ENCODE peak calls at places on chromosomes 16 and 17, in nine cellular contexts. One of them, this sample, is unnamed.

GRCh38 chr16:48101069-48101674 is 54.6 kb downstream of the ABCC12 start:
- DNase-seq in psoas muscle: no peak
- DNase-seq in left ventricle myocardium inferior: no peak
- DNase-seq in colonic mucosa: no peak
- DNase-seq in thoracic aorta: no peak
- DNase-seq in ovary: no peak
- DNase-seq in IMR-90: no peak
- DNase-seq in body of pancreas: peak; percentile 63
- DNase-seq in heart left ventricle: no peak
- DNase-seq in this sample: no peak

GRCh38 chr16:80807916-80808315 is 3.5 kb upstream of the CDYL2 start:
- DNase-seq in psoas muscle: no peak
- DNase-seq in thoracic aorta: no peak
- DNase-seq in colonic mucosa: no peak
- DNase-seq in IMR-90: no peak
- DNase-seq in left ventricle myocardium inferior: no peak
- DNase-seq in ovary: no peak
- DNase-seq in heart left ventricle: no peak
- DNase-seq in body of pancreas: no peak
- DNase-seq in this sample: no peak

GRCh38 chr17:68346448-68346847 is 55.2 kb downstream of the ARSG start:
- DNase-seq in psoas muscle: no peak
- DNase-seq in thoracic aorta: no peak
- DNase-seq in ovary: no peak
- DNase-seq in left ventricle myocardium inferior: peak; percentile 21
- DNase-seq in body of pancreas: no peak
- DNase-seq in IMR-90: no peak
- DNase-seq in heart left ventricle: peak; percentile 47
- DNase-seq in colonic mucosa: peak; percentile 28
- DNase-seq in this sample: no peak

GRCh38 chr17:32927724-32928526 is at the start of gene TMEM98:
- DNase-seq in ovary: peak; percentile 70
- DNase-seq in heart left ventricle: no peak
- DNase-seq in thoracic aorta: no peak
- DNase-seq in IMR-90: peak; percentile 12
- DNase-seq in psoas muscle: peak; percentile 37
- DNase-seq in body of pancreas: peak; percentile 60
- DNase-seq in colonic mucosa: peak; percentile 52
- DNase-seq in left ventricle myocardium inferior: peak; percentile 20
- DNase-seq in this sample: no peak

GRCh38 chr17:47685556-47686275 is 8.2 kb upstream of the TBKBP1 start:
- DNase-seq in psoas muscle: no peak
- DNase-seq in thoracic aorta: no peak
- DNase-seq in left ventricle myocardium inferior: no peak
- DNase-seq in colonic mucosa: no peak
- DNase-seq in ovary: no peak
- DNase-seq in body of pancreas: no peak
- DNase-seq in IMR-90: peak; percentile 36
- DNase-seq in heart left ventricle: no peak
- DNase-seq in this sample: no peak

GRCh38 chr16:86566601-86566965 is at the start of gene FOXC2:
- DNase-seq in thoracic aorta: peak; percentile 85
- DNase-seq in IMR-90: peak; percentile 94
- DNase-seq in body of pancreas: peak; percentile 63
- DNase-seq in heart left ventricle: peak; percentile 88
- DNase-seq in psoas muscle: peak; percentile 82
- DNase-seq in ovary: peak; percentile 59
- DNase-seq in left ventricle myocardium inferior: peak; percentile 92
- DNase-seq in colonic mucosa: peak; percentile 70
- DNase-seq in this sample: peak; percentile 95

GRCh38 chr17:48392836-48393235 is 37.2 kb downstream of the SKAP1 start:
- DNase-seq in IMR-90: no peak
- DNase-seq in thoracic aorta: no peak
- DNase-seq in heart left ventricle: no peak
- DNase-seq in left ventricle myocardium inferior: no peak
- DNase-seq in ovary: no peak
- DNase-seq in colonic mucosa: no peak
- DNase-seq in psoas muscle: no peak
- DNase-seq in body of pancreas: no peak
- DNase-seq in this sample: no peak

GRCh38 chr16:70778901-70779309 is 22.1 kb downstream of the VAC14 start:
- DNase-seq in thoracic aorta: no peak
- DNase-seq in IMR-90: peak; percentile 92
- DNase-seq in colonic mucosa: peak; percentile 48
- DNase-seq in left ventricle myocardium inferior: peak; percentile 49
- DNase-seq in body of pancreas: peak; percentile 34
- DNase-seq in psoas muscle: peak; percentile 63
- DNase-seq in heart left ventricle: peak; percentile 32
- DNase-seq in ovary: peak; percentile 83
- DNase-seq in this sample: peak; percentile 83

GRCh38 chr16:74034862-74035261 is 261.8 kb upstream of the PSMD7 start:
- DNase-seq in thoracic aorta: no peak
- DNase-seq in psoas muscle: no peak
- DNase-seq in ovary: no peak
- DNase-seq in heart left ventricle: no peak
- DNase-seq in left ventricle myocardium inferior: no peak
- DNase-seq in IMR-90: peak; percentile 11
- DNase-seq in body of pancreas: no peak
- DNase-seq in colonic mucosa: peak; percentile 25
- DNase-seq in this sample: peak; percentile 16

GRCh38 chr17:37824534-37825485 is 80.0 kb upstream of the HNF1B start:
- DNase-seq in body of pancreas: no peak
- DNase-seq in psoas muscle: no peak
- DNase-seq in left ventricle myocardium inferior: no peak
- DNase-seq in colonic mucosa: no peak
- DNase-seq in heart left ventricle: no peak
- DNase-seq in thoracic aorta: no peak
- DNase-seq in ovary: no peak
- DNase-seq in IMR-90: peak; percentile 90
- DNase-seq in this sample: peak; percentile 77

GRCh38 chr16:17196526-17196925 is 274.2 kb downstream of the XYLT1 start:
- DNase-seq in psoas muscle: no peak
- DNase-seq in left ventricle myocardium inferior: no peak
- DNase-seq in colonic mucosa: no peak
- DNase-seq in heart left ventricle: no peak
- DNase-seq in thoracic aorta: no peak
- DNase-seq in IMR-90: no peak
- DNase-seq in body of pancreas: no peak
- DNase-seq in ovary: no peak
- DNase-seq in this sample: no peak

DNA sequence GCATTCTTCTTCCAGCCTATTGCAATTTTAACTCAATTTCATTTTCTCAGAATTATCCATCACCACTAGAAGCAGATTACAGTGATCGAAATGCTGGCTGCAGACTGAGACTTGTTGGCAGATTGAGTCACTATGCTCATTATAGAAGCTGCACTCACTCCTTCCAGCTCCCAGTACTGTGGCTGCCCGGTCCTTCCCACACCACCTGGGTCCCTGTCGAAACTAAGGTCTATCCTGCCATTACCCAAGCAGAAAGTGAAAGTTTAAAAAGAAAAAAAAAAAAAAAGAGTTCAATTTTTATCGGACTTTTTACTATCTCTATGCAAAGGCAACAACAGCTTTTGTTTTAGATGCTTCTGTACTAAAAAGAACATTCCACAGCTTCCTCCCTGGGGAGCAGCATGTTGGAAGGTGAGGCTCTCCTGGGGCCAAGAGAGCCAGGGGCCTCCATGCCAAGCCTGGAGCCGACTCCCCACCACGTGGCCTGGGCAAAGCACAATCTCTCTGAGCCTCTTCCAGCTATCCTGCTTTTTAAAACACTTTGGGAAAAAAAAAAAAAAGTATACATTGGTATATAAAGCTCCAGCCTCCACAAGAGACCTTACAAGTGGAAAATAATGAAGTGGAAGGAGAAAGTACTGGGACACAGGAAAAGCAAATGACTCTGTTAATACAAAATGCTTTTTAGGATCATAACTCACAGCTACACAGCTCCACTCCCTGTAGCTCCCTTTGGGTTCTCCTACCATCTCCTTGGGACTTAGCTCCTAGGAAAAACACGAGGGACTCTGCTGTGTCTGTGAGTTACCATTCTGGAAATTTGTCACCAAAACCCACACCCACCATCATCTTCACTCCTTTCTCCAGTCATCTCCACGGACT is 77.8 kb downstream of the USP31 start:
- DNase-seq in psoas muscle: peak; percentile 30
- DNase-seq in heart left ventricle: peak; percentile 68
- DNase-seq in colonic mucosa: no peak
- DNase-seq in left ventricle myocardium inferior: no peak
- DNase-seq in thoracic aorta: no peak
- DNase-seq in ovary: no peak
- DNase-seq in body of pancreas: no peak
- DNase-seq in IMR-90: peak; percentile 37
- DNase-seq in this sample: peak; percentile 46
- H3K36me3 ChIP-seq in psoas muscle: peaks cover 2% of the 10 kb centered on the region
- H3K36me3 ChIP-seq in heart left ventricle: peaks cover 3% of the 10 kb centered on the region
- H3K36me3 ChIP-seq in colonic mucosa: no peaks in the 10 kb centered on the region
- H3K36me3 ChIP-seq in left ventricle myocardium inferior: peaks cover 48% of the 10 kb centered on the region
- H3K36me3 ChIP-seq in thoracic aorta: peaks cover 35% of the 10 kb centered on the region
- H3K36me3 ChIP-seq in ovary: no peaks in the 10 kb centered on the region
- H3K36me3 ChIP-seq in body of pancreas: peaks cover 31% of the 10 kb centered on the region
- H3K36me3 ChIP-seq in IMR-90: peaks cover 13% of the 10 kb centered on the region
- H3K36me3 ChIP-seq in this sample: peaks cover 22% of the 10 kb centered on the region

DNA sequence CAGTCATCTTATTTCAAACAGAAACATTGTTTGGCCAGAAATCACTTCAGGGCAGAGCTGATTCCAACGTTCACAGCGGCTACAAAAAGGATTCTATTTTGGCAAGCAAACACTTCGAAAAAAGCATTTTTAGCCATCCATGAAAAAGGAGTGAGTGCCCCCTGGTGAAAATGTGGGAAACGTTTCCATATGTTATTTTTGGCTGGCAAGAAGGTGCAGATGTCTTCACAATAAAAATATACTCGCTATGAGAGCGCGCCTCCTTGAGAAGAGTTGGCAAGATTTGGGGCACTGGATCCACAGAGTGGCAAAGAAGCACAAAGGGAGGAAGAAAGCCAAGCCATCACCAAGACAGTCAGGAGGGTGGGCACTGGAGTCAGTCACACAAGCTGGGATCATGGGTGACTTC is 191.1 kb downstream of the CHD9NB start:
- DNase-seq in ovary: no peak
- DNase-seq in psoas muscle: no peak
- DNase-seq in thoracic aorta: no peak
- DNase-seq in colonic mucosa: peak; percentile 44
- DNase-seq in IMR-90: no peak
- DNase-seq in left ventricle myocardium inferior: no peak
- DNase-seq in heart left ventricle: no peak
- DNase-seq in body of pancreas: no peak
- DNase-seq in this sample: peak; percentile 6
- TF ChIP-seq CTCF in ovary: no peak
- TF ChIP-seq CTCF in psoas muscle: no peak
- TF ChIP-seq CTCF in thoracic aorta: no peak
- TF ChIP-seq CTCF in colonic mucosa: peak; percentile 18
- TF ChIP-seq CTCF in IMR-90: peak; percentile 7
- TF ChIP-seq CTCF in left ventricle myocardium inferior: no peak
- TF ChIP-seq CTCF in heart left ventricle: no peak
- TF ChIP-seq CTCF in body of pancreas: peak; percentile 65
- TF ChIP-seq CTCF in this sample: peak; percentile 33

GRCh38 chr17:57285681-57286080 is 29.4 kb downstream of the MSI2 start:
- DNase-seq in psoas muscle: no peak
- DNase-seq in thoracic aorta: no peak
- DNase-seq in ovary: no peak
- DNase-seq in left ventricle myocardium inferior: no peak
- DNase-seq in heart left ventricle: no peak
- DNase-seq in colonic mucosa: no peak
- DNase-seq in body of pancreas: no peak
- DNase-seq in IMR-90: no peak
- DNase-seq in this sample: no peak
- H3K27ac ChIP-seq in psoas muscle: peak overlapping the region; percentile 91
- H3K27ac ChIP-seq in thoracic aorta: no peak overlapping the region
- H3K27ac ChIP-seq in ovary: peak overlapping the region; percentile 84
- H3K27ac ChIP-seq in left ventricle myocardium inferior: peak overlapping the region; percentile 10
- H3K27ac ChIP-seq in heart left ventricle: no peak overlapping the region
- H3K27ac ChIP-seq in colonic mucosa: no peak overlapping the region
- H3K27ac ChIP-seq in body of pancreas: no peak overlapping the region
- H3K27ac ChIP-seq in IMR-90: no peak overlapping the region
- H3K27ac ChIP-seq in this sample: no peak overlapping the region

GRCh38 chr16:89274561-89275283 is 57.2 kb downstream of the ZNF778 start:
- DNase-seq in heart left ventricle: no peak
- DNase-seq in ovary: no peak
- DNase-seq in IMR-90: no peak
- DNase-seq in psoas muscle: no peak
- DNase-seq in body of pancreas: no peak
- DNase-seq in left ventricle myocardium inferior: no peak
- DNase-seq in colonic mucosa: no peak
- DNase-seq in thoracic aorta: no peak
- DNase-seq in this sample: no peak

GRCh38 chr16:89272631-89273030 is 55.1 kb downstream of the ZNF778 start:
- DNase-seq in ovary: no peak
- DNase-seq in psoas muscle: no peak
- DNase-seq in thoracic aorta: no peak
- DNase-seq in body of pancreas: no peak
- DNase-seq in left ventricle myocardium inferior: no peak
- DNase-seq in heart left ventricle: no peak
- DNase-seq in IMR-90: no peak
- DNase-seq in colonic mucosa: no peak
- DNase-seq in this sample: no peak

GRCh38 chr16:89275284-89275584 is 57.7 kb downstream of the ZNF778 start:
- DNase-seq in heart left ventricle: no peak
- DNase-seq in thoracic aorta: no peak
- DNase-seq in left ventricle myocardium inferior: no peak
- DNase-seq in psoas muscle: no peak
- DNase-seq in body of pancreas: no peak
- DNase-seq in colonic mucosa: no peak
- DNase-seq in ovary: no peak
- DNase-seq in IMR-90: no peak
- DNase-seq in this sample: no peak

GRCh38 chr16:89275837-89276720 is 58.6 kb downstream of the ZNF778 start:
- DNase-seq in IMR-90: no peak
- DNase-seq in colonic mucosa: no peak
- DNase-seq in ovary: no peak
- DNase-seq in body of pancreas: no peak
- DNase-seq in psoas muscle: no peak
- DNase-seq in thoracic aorta: no peak
- DNase-seq in left ventricle myocardium inferior: no peak
- DNase-seq in heart left ventricle: no peak
- DNase-seq in this sample: no peak

GRCh38 chr16:89273741-89274472 is 56.4 kb downstream of the ZNF778 start:
- DNase-seq in ovary: no peak
- DNase-seq in thoracic aorta: no peak
- DNase-seq in heart left ventricle: no peak
- DNase-seq in IMR-90: no peak
- DNase-seq in psoas muscle: no peak
- DNase-seq in body of pancreas: no peak
- DNase-seq in left ventricle myocardium inferior: no peak
- DNase-seq in colonic mucosa: no peak
- DNase-seq in this sample: no peak
- H3K36me3 ChIP-seq in ovary: no peaks in the 10 kb centered on the region
- H3K36me3 ChIP-seq in thoracic aorta: peaks cover 52% of the 10 kb centered on the region
- H3K36me3 ChIP-seq in heart left ventricle: peaks cover 3% of the 10 kb centered on the region
- H3K36me3 ChIP-seq in IMR-90: peaks cover 82% of the 10 kb centered on the region
- H3K36me3 ChIP-seq in psoas muscle: peaks cover 3% of the 10 kb centered on the region
- H3K36me3 ChIP-seq in body of pancreas: peaks cover 25% of the 10 kb centered on the region
- H3K36me3 ChIP-seq in left ventricle myocardium inferior: peaks cover 90% of the 10 kb centered on the region
- H3K36me3 ChIP-seq in colonic mucosa: peaks cover 16% of the 10 kb centered on the region
- H3K36me3 ChIP-seq in this sample: peaks cover 77% of the 10 kb centered on the region

GRCh38 chr16:85441189-85441889 is 171.8 kb upstream of the GSE1 start:
- DNase-seq in psoas muscle: no peak
- DNase-seq in heart left ventricle: no peak
- DNase-seq in thoracic aorta: no peak
- DNase-seq in left ventricle myocardium inferior: no peak
- DNase-seq in IMR-90: no peak
- DNase-seq in colonic mucosa: no peak
- DNase-seq in body of pancreas: no peak
- DNase-seq in ovary: no peak
- DNase-seq in this sample: no peak
- TF ChIP-seq CTCF in psoas muscle: no peak
- TF ChIP-seq CTCF in heart left ventricle: no peak
- TF ChIP-seq CTCF in thoracic aorta: no peak
- TF ChIP-seq CTCF in left ventricle myocardium inferior: no peak
- TF ChIP-seq CTCF in IMR-90: no peak
- TF ChIP-seq CTCF in colonic mucosa: no peak
- TF ChIP-seq CTCF in body of pancreas: no peak
- TF ChIP-seq CTCF in ovary: no peak
- TF ChIP-seq CTCF in this sample: no peak